ENCODE peak calls at places on chromosomes 5 and 9, in four cellular contexts. H is H1, B is mesenchymal stem cell, D is H9. C is an unnamed sample.
A peak's percentile ranks its signal among the peaks of the same experiment; 100 is the strongest.

GRCh38 chr9:115204827-115205506 is 87.0 kb upstream of the TNC start:
- DNase-seq in H (no peak), B (peak; percentile 94), D (no peak), C (no peak)

GRCh38 chr5:37722236-37723146 is 117.3 kb downstream of the GDNF start:
- DNase-seq in H (no peak), B (peak; percentile 95), D (no peak), C (peak; percentile 20)

GRCh38 chr5:51272957-51273356 is 110.3 kb upstream of the ISL1 start:
- DNase-seq in H (no peak), B (no peak), D (no peak), C (no peak)

GRCh38 chr9:36847781-36848673 is 186.0 kb downstream of the PAX5 start:
- DNase-seq in H (no peak), B (no peak), D (no peak), C (peak; percentile 67)

GRCh38 chr9:82538634-82539033 is 524.3 kb downstream of the RASEF start:
- DNase-seq in H (no peak), B (peak; percentile 28), D (no peak), C (no peak)

GRCh38 chr5:57445006-57445714 is 37.5 kb downstream of the ACTBL2 start:
- DNase-seq in H (no peak), B (peak; percentile 71), D (no peak), C (no peak)

GRCh38 chr9:72333758-72334157 is 31.2 kb downstream of the ZFAND5 start:
- DNase-seq in H (no peak), B (no peak), D (peak; percentile 74), C (no peak)

GRCh38 chr9:32483343-32483742 is 42.7 kb downstream of the RIGI start:
- DNase-seq in H (no peak), B (no peak), D (no peak), C (no peak)

GRCh38 chr9:2241875-2242741 is 227.0 kb downstream of the SMARCA2 start:
- DNase-seq in H (peak; percentile 77), B (peak; percentile 91), D (peak; percentile 91), C (peak; percentile 72)

GRCh38 chr9:124553738-124554137 is 46.5 kb upstream of the NR5A1 start:
- DNase-seq in H (no peak), B (peak; percentile 49), D (no peak), C (no peak)

GRCh38 chr5:1460054-1460682 is 14.9 kb upstream of the SLC6A3 start:
- DNase-seq in H (no peak), B (no peak), D (no peak), C (no peak)

GRCh38 chr5:91850031-91850430 is 466.9 kb upstream of the ARRDC3 start:
- DNase-seq in H (no peak), B (peak; percentile 27), D (no peak), C (no peak)

GRCh38 chr5:68187268-68188055 is 28.1 kb upstream of the PIK3R1 start:
- DNase-seq in H (peak; percentile 36), B (peak; percentile 18), D (peak; percentile 73), C (peak; percentile 23)

GRCh38 chr5:177232761-177233160 is 70.8 kb downstream of the RAB24 start:
- DNase-seq in H (no peak), B (peak; percentile 82), D (no peak), C (no peak)

GRCh38 chr9:1057910-1058309 is 7.8 kb downstream of the DMRT2 start:
- DNase-seq in H (no peak), B (no peak), D (no peak), C (no peak)

GRCh38 chr9:971901-972511 is 4.4 kb upstream of the DMRT3 start:
- DNase-seq in H (no peak), B (no peak), D (peak; percentile 87), C (peak; percentile 76)

GRCh38 chr9:32550046-32550608 is 2.0 kb upstream of the SMIM27 start:
- DNase-seq in H (no peak), B (peak; percentile 58), D (no peak), C (peak; percentile 12)

GRCh38 chr5:173736923-173737412 is 120.5 kb upstream of the BOD1 start:
- DNase-seq in H (no peak), B (no peak), D (no peak), C (no peak)

GRCh38 chr9:70406446-70406862 is 8.0 kb downstream of the KLF9 start:
- DNase-seq in H (no peak), B (peak; percentile 82), D (no peak), C (no peak)

GRCh38 chr9:131405429-131405828 is 11.5 kb downstream of the PRRC2B start:
- DNase-seq in H (peak; percentile 72), B (no peak), D (peak; percentile 81), C (no peak)

GRCh38 chr9:70257991-70258691 is 637 bp upstream of the SMC5 start:
- DNase-seq in H (no peak), B (peak; percentile 72), D (peak; percentile 62), C (peak; percentile 36)

GRCh38 chr5:179901915-179902762 is 5.6 kb downstream of the TBC1D9B start:
- DNase-seq in H (no peak), B (no peak), D (no peak), C (no peak)

GRCh38 chr5:40240111-40240510 is 439.6 kb upstream of the PTGER4 start:
- DNase-seq in H (no peak), B (no peak), D (no peak), C (no peak)

GRCh38 chr5:159469496-159470370 is 139.4 kb upstream of the IL12B start:
- DNase-seq in H (no peak), B (no peak), D (no peak), C (no peak)

GRCh38 chr9:130040901-130041647 is 1.9 kb downstream of the FNBP1 start:
- DNase-seq in H (no peak), B (no peak), D (no peak), C (no peak)

GRCh38 chr5:172123269-172123692 is 64.7 kb downstream of the STK10 start:
- DNase-seq in H (no peak), B (peak; percentile 76), D (peak; percentile 57), C (no peak)

GRCh38 chr9:137002646-137003041 is 6.3 kb upstream of the CLIC3 start:
- DNase-seq in H (no peak), B (no peak), D (no peak), C (no peak)

GRCh38 chr9:117415584-117415937 is 704 bp upstream of the ASTN2 start:
- DNase-seq in H (no peak), B (no peak), D (peak; percentile 54), C (no peak)

GRCh38 chr5:150780180-150780692 is 1.7 kb downstream of the SMIM3 start:
- DNase-seq in H (no peak), B (peak; percentile 96), D (no peak), C (no peak)

GRCh38 chr5:36614657-36615308 is 8.4 kb downstream of the SLC1A3 start:
- DNase-seq in H (no peak), B (no peak), D (no peak), C (no peak)
- H2BK12ac ChIP-seq in H (no peak overlapping the region), B (no peak overlapping the region), D (no peak overlapping the region), C (no peak overlapping the region)

GRCh38 chr5:82167372-82167771 is 110.8 kb downstream of the RPS23 start:
- DNase-seq in H (no peak), B (no peak), D (no peak), C (no peak)

GRCh38 chr5:82163459-82164108 is 114.6 kb downstream of the RPS23 start:
- DNase-seq in H (no peak), B (no peak), D (no peak), C (no peak)

GRCh38 chr5:82164109-82164956 is 113.8 kb downstream of the RPS23 start:
- DNase-seq in H (no peak), B (peak; percentile 79), D (no peak), C (no peak)

GRCh38 chr5:82165740-82166530 is 112.2 kb downstream of the RPS23 start:
- DNase-seq in H (peak; percentile 27), B (peak; percentile 94), D (peak; percentile 50), C (peak; percentile 31)

DNA sequence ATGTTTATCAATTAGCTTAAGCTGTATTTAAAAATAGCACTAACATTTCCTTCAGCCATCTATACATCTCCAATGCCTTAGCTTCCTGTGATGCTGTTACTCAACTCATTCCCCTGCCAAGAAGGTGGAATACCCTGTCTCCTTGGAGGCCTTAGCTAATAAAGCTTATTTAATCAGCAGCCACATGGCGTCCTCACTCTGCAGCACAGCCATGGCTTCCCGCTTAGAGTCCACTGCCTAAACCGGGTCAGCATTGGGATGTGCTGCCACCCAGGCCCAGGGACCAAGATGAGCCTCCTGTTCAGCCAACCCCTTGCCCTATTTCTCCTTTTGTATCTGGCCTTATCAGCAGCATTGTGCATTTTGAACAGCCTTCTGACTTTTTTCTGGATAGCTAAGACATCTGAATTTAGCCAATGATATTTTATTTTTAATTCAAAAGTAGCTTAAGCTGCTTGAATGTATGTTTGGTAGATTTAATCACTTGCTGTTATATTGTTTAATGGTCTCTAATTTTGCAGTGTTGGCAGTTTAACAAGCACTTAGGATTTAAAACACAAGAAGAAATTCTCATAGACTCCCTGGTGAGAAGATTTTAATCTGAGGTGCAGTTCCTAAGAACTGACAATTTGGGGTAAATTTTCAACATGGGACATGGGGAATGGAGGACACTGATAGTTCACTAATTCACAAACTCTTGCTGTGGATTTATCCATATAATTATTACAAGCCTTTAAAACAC is 113.0 kb downstream of the RPS23 start:
- DNase-seq in H (no peak), B (peak; percentile 64), D (peak; percentile 43), C (no peak)
- H3K27ac ChIP-seq in H (no peak overlapping the region), B (peak overlapping the region; percentile 82), D (no peak overlapping the region), C (no peak overlapping the region)

GRCh38 chr5:108615216-108615615 is 132.5 kb upstream of the FER start:
- DNase-seq in H (no peak), B (no peak), D (no peak), C (no peak)
- H2BK15ac ChIP-seq in H (no peak overlapping the region), B (no peak overlapping the region), D (no peak overlapping the region), C (no peak overlapping the region)

DNA sequence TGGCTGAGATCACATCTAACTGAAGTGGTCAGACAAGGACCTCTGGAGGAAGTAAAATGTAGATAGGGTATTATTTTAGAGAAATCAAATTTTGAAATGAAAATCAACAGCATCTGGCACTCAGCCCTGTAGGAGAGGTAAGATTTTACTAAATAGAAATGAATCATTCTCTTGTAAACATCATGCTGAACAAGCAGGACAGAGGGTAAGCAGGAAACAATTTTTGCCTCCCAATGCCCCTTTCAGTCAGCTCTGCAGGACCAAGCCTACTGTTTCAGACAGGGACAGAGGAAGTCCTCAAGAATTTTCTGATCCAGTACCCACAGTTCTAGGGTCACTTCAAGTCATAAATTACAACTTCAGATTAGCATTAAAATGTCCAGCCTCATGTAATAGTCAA is 190.1 kb downstream of the ESM1 start:
- DNase-seq in H (no peak), B (no peak), D (no peak), C (no peak)
- H2BK12ac ChIP-seq in H (no peak overlapping the region), B (no peak overlapping the region), D (no peak overlapping the region), C (no peak overlapping the region)

GRCh38 chr5:88876714-88877113 is 6.3 kb downstream of the MEF2C start:
- DNase-seq in H (no peak), B (no peak), D (no peak), C (no peak)

GRCh38 chr5:88879724-88880123 is 3.3 kb downstream of the MEF2C start:
- DNase-seq in H (no peak), B (no peak), D (no peak), C (no peak)

GRCh38 chr5:88875609-88876234 is 7.3 kb downstream of the MEF2C start:
- DNase-seq in H (no peak), B (no peak), D (no peak), C (no peak)

GRCh38 chr5:88878976-88879375 is 4.0 kb downstream of the MEF2C start:
- DNase-seq in H (no peak), B (peak; percentile 36), D (no peak), C (no peak)

DNA sequence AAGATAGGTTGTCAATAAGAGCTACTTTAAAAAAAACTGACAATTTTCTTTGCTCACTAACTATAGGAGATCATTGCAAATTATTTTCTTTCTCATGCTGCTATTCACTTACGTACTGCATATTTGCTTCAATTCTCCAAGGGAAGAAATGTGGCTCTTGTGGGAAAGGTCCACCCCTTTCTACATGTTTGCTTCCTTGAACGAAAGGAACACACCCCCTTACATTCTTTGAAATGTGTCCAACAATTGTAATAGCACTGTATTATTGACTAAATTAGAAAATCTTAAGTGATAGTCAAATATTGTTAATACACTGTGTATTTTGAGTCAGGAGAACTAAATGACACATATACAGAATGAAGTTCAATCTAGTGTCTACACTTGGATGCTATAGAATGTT is 5.2 kb downstream of the MEF2C start:
- DNase-seq in H (no peak), B (no peak), D (no peak), C (no peak)
- H3K27ac ChIP-seq in H (no peak overlapping the region), B (no peak overlapping the region), D (no peak overlapping the region), C (no peak overlapping the region)